ENCODE peak calls at places on chromosomes 6 and 20, in four cellular contexts. L is stimulated activated CD4-positive, alpha-beta T cell treated with anti-CD3 and anti-CD28 coated beads, Interleukin-15, amount 100 ng/mL, for 24 hours; B is GM20000; H is CD8-positive, alpha-beta memory T cell. S is an unnamed sample.

GRCh38 chr6:139219746-139220145 is 72.1 kb downstream of the TXLNB start:
- DNase-seq in L (no peak), H (no peak), B (no peak), S (peak)

GRCh38 chr6:133778414-133778813 is 110.5 kb upstream of the TCF21 start:
- DNase-seq in L (no peak), H (no peak), B (no peak), S (no peak)

GRCh38 chr20:9460518-9460917 is 53.9 kb upstream of the LAMP5 start:
- DNase-seq in L (no peak), B (no peak), H (no peak), S (peak)

GRCh38 chr20:62258499-62259293 is 20.4 kb downstream of the OSBPL2 start:
- DNase-seq in H (no peak), L (no peak), B (no peak), S (no peak)

GRCh38 chr20:63269724-63270123 is 2.9 kb upstream of the ARFGAP1 start:
- DNase-seq in B (no peak), H (no peak), L (no peak), S (no peak)

GRCh38 chr6:143673638-143674037 is 4.1 kb upstream of the PHACTR2 start:
- DNase-seq in L (no peak), B (no peak), H (no peak), S (no peak)

GRCh38 chr6:137218473-137218916 is 690 bp downstream of the IFNGR1 start:
- DNase-seq in H (peak), L (peak), B (peak), S (peak)

GRCh38 chr6:75217203-75217602 is 11.3 kb upstream of the COL12A1 start:
- DNase-seq in B (no peak), L (no peak), H (no peak), S (no peak)

GRCh38 chr20:58140787-58141396 is 87.6 kb downstream of the ANKRD60 start:
- DNase-seq in H (no peak), L (no peak), B (no peak), S (no peak)

GRCh38 chr6:7108964-7109836 is 1.4 kb downstream of the RREB1 start:
- DNase-seq in L (peak), H (peak), B (peak), S (peak)

GRCh38 chr20:33407796-33408195 is 6.5 kb upstream of the CDK5RAP1 start:
- DNase-seq in B (no peak), H (no peak), L (no peak), S (no peak)

GRCh38 chr6:37119387-37119886 is 50.5 kb upstream of the PIM1 start:
- DNase-seq in B (no peak), H (no peak), L (no peak), S (no peak)

GRCh38 chr6:33507261-33507660 is 52.9 kb downstream of the ZBTB9 start:
- DNase-seq in L (no peak), H (no peak), B (no peak), S (no peak)

GRCh38 chr20:40728470-40728869 is 39.4 kb upstream of the MAFB start:
- DNase-seq in H (no peak), L (no peak), B (no peak), S (no peak)

GRCh38 chr20:51156041-51156795 is 133.3 kb upstream of the KCNG1 start:
- DNase-seq in H (no peak), L (no peak), B (no peak), S (no peak)